ENCODE peak calls at places on chromosomes 12 and 14, in eight cellular contexts. T, Q, U, W, X, J, N and C are unnamed samples.

GRCh38 chr14:71591929-71592328 is 340.3 kb upstream of the RGS6 start:
- DNase-seq in Q (no peak), X (peak), W (no peak), T (peak), N (peak), U (peak), J (no peak), C (no peak)

GRCh38 chr12:74732801-74733200 is 195.2 kb downstream of the ATXN7L3B start:
- DNase-seq in T (no peak), X (no peak), J (no peak), U (no peak), Q (no peak), W (no peak), N (no peak), C (no peak)

GRCh38 chr12:105378821-105379400 is 48.4 kb downstream of the C12orf75 start:
- DNase-seq in W (peak), U (peak), N (peak), T (no peak), J (no peak), X (no peak), Q (no peak), C (no peak)

GRCh38 chr12:22653790-22654189 is 28.8 kb downstream of the ETNK1 start:
- DNase-seq in N (no peak), W (no peak), X (peak), U (no peak), Q (no peak), J (no peak), T (no peak), C (no peak)

GRCh38 chr14:102508410-102508773 is 1.2 kb downstream of the ANKRD9 start:
- DNase-seq in N (no peak), X (peak), J (peak), Q (no peak), U (no peak), W (no peak), T (no peak), C (peak)

GRCh38 chr14:53956427-53957201 is at the start of gene BMP4:
- DNase-seq in N (peak), W (peak), Q (no peak), J (peak), T (peak), X (peak), U (peak), C (peak)

GRCh38 chr12:48001426-48002178 is 2.7 kb downstream of the COL2A1 start:
- DNase-seq in U (peak), T (no peak), J (peak), X (peak), W (peak), N (peak), Q (no peak), C (peak)

GRCh38 chr12:112602150-112602549 is 183.4 kb downstream of the PTPN11 start:
- DNase-seq in N (no peak), Q (no peak), J (no peak), U (no peak), T (no peak), W (no peak), X (no peak), C (no peak)

GRCh38 chr14:59125156-59125555 is 63.3 kb upstream of the DAAM1 start:
- DNase-seq in U (no peak), W (no peak), Q (no peak), X (no peak), N (no peak), T (no peak), J (no peak), C (no peak)

GRCh38 chr12:12704593-12705230 is 8.7 kb upstream of the GPR19 start:
- DNase-seq in Q (no peak), U (peak), X (peak), J (no peak), T (peak), N (peak), W (peak), C (peak)

GRCh38 chr12:104816845-104817503 is 141.1 kb downstream of the SLC41A2 start:
- DNase-seq in N (peak), Q (no peak), T (no peak), W (no peak), X (peak), J (no peak), U (no peak), C (no peak)

GRCh38 chr12:2580821-2581220 is 213.9 kb upstream of the FKBP4 start:
- DNase-seq in W (no peak), Q (no peak), X (no peak), U (peak), J (no peak), T (no peak), N (peak), C (no peak)

GRCh38 chr12:31204995-31205582 is 120.9 kb downstream of the SINHCAF start:
- DNase-seq in X (peak), Q (no peak), U (peak), N (peak), T (no peak), W (no peak), J (no peak), C (no peak)

GRCh38 chr14:89303452-89304435 is 113.3 kb downstream of the FOXN3 start:
- DNase-seq in Q (no peak), U (peak), T (peak), W (no peak), J (peak), N (peak), X (peak), C (peak)

GRCh38 chr14:61643546-61643945 is 51.8 kb upstream of the HIF1A start:
- DNase-seq in N (peak), Q (no peak), U (no peak), W (no peak), X (peak), T (no peak), J (no peak), C (no peak)

GRCh38 chr12:4763549-4763948 is 43.3 kb downstream of the GALNT8 start:
- DNase-seq in T (no peak), N (no peak), J (no peak), Q (no peak), W (peak), X (peak), U (no peak), C (peak)